ENCODE peak calls at places on chromosomes 2 and 18, in four cellular contexts. B is tibial artery, D is tibial nerve, Y is sigmoid colon. L is an unnamed sample.

GRCh38 chr2:205654878-205655601 is 27.3 kb upstream of the NRP2 start:
- DNase-seq in B (no peak), D (no peak), Y (no peak), L (no peak)

GRCh38 chr2:973129-973528 is 22.5 kb downstream of the SNTG2 start:
- DNase-seq in B (no peak), D (no peak), Y (no peak), L (no peak)

GRCh38 chr2:25981596-25982272 is 563 bp downstream of the KIF3C start:
- DNase-seq in B (no peak), D (no peak), Y (no peak), L (peak)

GRCh38 chr2:55010149-55010591 is 40.1 kb downstream of the RTN4 start:
- DNase-seq in B (peak), D (no peak), Y (peak), L (peak)

GRCh38 chr18:8777846-8778245 is 72.5 kb downstream of the MTCL1 start:
- DNase-seq in B (no peak), D (no peak), Y (no peak), L (no peak)

GRCh38 chr2:5926896-5927512 is 234.8 kb downstream of the SOX11 start:
- DNase-seq in B (no peak), D (no peak), Y (no peak), L (no peak)

GRCh38 chr2:16716944-16717343 is 51.3 kb upstream of the CYRIA start:
- DNase-seq in B (no peak), D (no peak), Y (no peak), L (no peak)

GRCh38 chr2:191895195-191895594 is 48.3 kb upstream of the CAVIN2 start:
- DNase-seq in B (no peak), D (no peak), Y (no peak), L (no peak)

GRCh38 chr2:65116645-65117044 is 13.3 kb downstream of the RAB1A start:
- DNase-seq in B (no peak), D (no peak), Y (no peak), L (no peak)

GRCh38 chr18:49651033-49651432 is 89.2 kb downstream of the LIPG start:
- DNase-seq in B (no peak), D (no peak), Y (no peak), L (no peak)

GRCh38 chr2:230863442-230864121 is 1.2 kb upstream of the ITM2C start:
- DNase-seq in B (no peak), D (no peak), Y (no peak), L (no peak)

GRCh38 chr2:120346667-120347358 is 877 bp downstream of the INHBB start:
- DNase-seq in B (no peak), D (no peak), Y (no peak), L (no peak)

GRCh38 chr2:134173338-134174016 is 80.4 kb upstream of the MGAT5 start:
- DNase-seq in B (no peak), D (no peak), Y (no peak), L (no peak)

GRCh38 chr2:15650616-15651366 is 59.1 kb downstream of the DDX1 start:
- DNase-seq in B (no peak), D (no peak), Y (no peak), L (no peak)

GRCh38 chr2:126344498-126344897 is 311.5 kb upstream of the GYPC start:
- DNase-seq in B (no peak), D (no peak), Y (no peak), L (no peak)

GRCh38 chr18:51563401-51563800 is 365.9 kb upstream of the MEX3C start:
- DNase-seq in B (no peak), D (no peak), Y (no peak), L (no peak)

GRCh38 chr2:216936954-216937357 is 77.1 kb upstream of the TNP1 start:
- DNase-seq in B (no peak), D (no peak), Y (peak), L (no peak)

GRCh38 chr2:241108271-241109209 is 6.5 kb upstream of the MTERF4 start:
- DNase-seq in B (no peak), D (no peak), Y (peak), L (no peak)

GRCh38 chr2:9003616-9004337 is at the start of gene MBOAT2:
- DNase-seq in B (peak), D (peak), Y (peak), L (peak)

GRCh38 chr2:42568431-42569115 is at the start of gene MTA3:
- DNase-seq in B (peak), D (peak), Y (peak), L (peak)

GRCh38 chr2:127641846-127642510 is 4.0 kb upstream of the GPR17 start:
- DNase-seq in B (no peak), D (no peak), Y (no peak), L (no peak)

GRCh38 chr2:70480468-70480867 is 73.2 kb downstream of the TGFA start:
- DNase-seq in B (no peak), D (no peak), Y (no peak), L (peak)

GRCh38 chr2:119255760-119256573 is 32.3 kb downstream of the STEAP3 start:
- DNase-seq in B (no peak), D (no peak), Y (no peak), L (no peak)

GRCh38 chr2:185583058-185583816 is 155.4 kb upstream of the FSIP2 start:
- DNase-seq in B (no peak), D (no peak), Y (no peak), L (no peak)

GRCh38 chr18:48023334-48024008 is 93.0 kb upstream of the SMAD2 start:
- DNase-seq in B (peak), D (no peak), Y (peak), L (no peak)

GRCh38 chr2:45850558-45850957 is 199.1 kb downstream of the PRKCE start:
- DNase-seq in B (no peak), D (no peak), Y (no peak), L (no peak)

GRCh38 chr18:35671952-35672603 is 90.5 kb downstream of the GALNT1 start:
- DNase-seq in B (no peak), D (no peak), Y (no peak), L (no peak)

GRCh38 chr18:56869189-56869777 is 218.1 kb downstream of the WDR7 start:
- DNase-seq in B (no peak), D (no peak), Y (no peak), L (peak)

GRCh38 chr2:196758474-196759377 is 40.8 kb downstream of the GTF3C3 start:
- DNase-seq in B (no peak), D (no peak), Y (no peak), L (no peak)

GRCh38 chr2:85672486-85672885 is 4.5 kb upstream of the SFTPB start:
- DNase-seq in B (no peak), D (no peak), Y (peak), L (no peak)
- TF ChIP-seq CTCF in B (no peak), D (no peak), Y (no peak), L (no peak)

DNA sequence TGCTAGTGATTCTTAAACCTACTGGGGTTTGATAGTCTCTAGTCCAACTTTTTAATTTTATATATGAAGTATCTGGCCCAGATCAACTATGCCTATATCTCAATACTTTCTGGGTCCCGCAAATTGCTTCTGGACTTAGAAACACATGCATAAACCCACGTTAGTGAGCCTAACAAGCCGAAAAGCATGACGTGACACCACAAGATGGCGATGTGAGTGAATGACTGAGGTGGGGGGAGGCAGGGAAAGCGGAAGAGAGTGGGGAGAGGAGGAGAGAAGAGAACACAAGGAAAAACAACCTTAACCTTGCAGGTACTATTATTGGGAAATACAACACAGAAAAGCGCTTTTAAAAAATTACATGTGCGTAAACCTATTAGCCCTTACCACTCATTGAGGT is 13.8 kb downstream of the PDIA6 start:
- DNase-seq in B (no peak), D (no peak), Y (no peak), L (no peak)
- TF ChIP-seq CTCF in B (no peak), D (no peak), Y (no peak), L (peak)

DNA sequence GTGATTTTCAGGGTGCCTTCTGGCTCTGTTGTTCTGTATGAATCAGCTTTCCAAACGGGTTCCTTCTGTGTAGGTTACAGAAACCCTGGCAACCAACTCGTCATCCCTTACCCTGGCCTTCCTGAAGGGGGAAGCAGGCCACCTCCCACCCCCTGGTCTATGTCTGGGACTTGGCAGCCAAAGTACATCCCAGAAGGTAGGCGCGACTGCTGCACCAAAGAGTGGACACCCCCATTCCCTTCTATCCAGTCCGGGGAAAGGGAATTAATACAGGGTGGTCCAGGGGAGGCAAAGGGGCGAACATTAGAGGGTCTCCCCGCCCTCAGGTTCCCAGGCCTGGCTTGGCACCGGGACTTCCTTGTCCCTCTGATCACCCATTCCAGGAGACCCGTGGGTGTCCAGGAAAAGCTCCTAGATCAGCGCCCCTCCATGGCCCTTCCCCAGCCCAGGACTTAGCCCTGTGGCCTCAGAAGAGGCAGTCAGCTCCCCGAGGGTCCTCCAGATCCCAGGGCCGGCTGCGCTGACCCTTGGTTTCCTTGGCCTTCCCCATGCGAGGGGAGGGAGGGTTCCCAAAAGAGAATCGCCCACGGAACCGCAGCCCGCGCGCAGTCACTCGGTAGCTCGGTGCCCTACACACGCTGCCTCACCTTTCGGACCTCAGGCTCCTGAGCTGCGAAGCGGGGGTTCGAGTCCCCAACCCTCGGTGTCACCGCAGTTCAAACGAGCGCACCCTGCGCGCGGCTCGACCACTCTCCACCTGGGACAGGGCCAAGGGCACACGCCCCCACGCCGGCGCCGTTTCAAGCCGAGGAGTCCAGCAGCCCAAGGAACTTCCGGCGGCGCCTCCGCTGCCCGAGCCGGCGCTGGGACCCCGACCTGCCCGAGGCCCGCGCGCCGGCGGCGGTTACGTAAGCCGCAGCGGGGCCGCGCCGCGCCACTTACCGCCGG is at the start of gene PER2:
- DNase-seq in B (peak), D (no peak), Y (peak), L (peak)
- TF ChIP-seq CTCF in B (peak), D (no peak), Y (no peak), L (no peak)

DNA sequence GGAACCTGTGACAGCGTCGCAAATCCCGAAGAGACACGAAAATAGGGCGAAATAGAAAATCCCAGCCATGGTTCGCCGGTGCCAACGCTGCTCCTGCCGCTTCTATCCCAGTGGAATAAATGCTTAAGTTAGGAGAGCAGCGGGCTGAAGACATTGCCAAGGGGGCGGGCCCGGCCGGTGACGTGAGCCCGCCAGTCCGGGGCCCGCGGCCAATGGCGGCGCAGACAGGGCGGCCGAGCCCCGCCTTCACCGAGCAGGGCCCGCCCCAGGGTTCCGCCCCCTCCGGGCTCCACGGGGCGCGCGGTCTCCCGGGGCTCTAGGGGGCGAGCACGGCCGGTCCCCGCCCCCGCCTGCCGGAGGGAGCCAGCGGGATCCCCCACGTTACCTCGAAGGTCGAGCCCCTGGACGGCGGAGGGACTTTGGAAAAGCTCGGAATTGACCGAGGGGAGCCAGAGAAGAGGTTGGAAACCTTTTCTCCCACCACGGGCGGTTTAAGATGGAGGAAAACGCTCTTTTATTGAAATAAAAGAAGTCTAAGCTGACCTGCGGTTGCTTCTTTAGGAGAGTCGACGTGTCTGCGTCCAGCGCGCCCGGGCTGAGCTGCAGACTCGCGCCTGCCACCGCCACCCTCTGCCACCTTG is at the start of gene EPHA4:
- DNase-seq in B (peak), D (peak), Y (peak), L (peak)
- TF ChIP-seq CTCF in B (peak), D (peak), Y (no peak), L (peak)

DNA sequence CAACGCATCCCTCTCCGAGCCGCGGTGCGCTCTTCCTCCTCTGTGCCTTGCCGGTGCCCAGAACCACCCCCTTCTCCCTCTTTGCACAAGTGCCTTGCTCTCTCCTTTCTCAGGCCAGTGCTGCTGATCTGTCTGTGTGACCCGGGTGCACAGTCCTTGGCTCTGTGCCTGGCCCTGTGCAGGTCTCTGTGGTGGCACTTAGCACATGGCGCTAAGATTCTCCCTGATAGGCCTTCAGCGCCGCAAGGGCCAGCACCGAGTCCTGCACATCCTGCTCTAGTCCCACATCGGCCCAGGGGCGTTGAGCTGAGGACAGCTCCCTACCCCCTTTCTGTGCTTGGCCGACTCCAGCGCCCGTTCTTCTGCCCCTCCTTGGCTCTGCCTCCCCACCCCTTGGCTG is 136.1 kb downstream of the NEDD4L start:
- DNase-seq in B (no peak), D (no peak), Y (no peak), L (no peak)
- TF ChIP-seq CTCF in B (no peak), D (no peak), Y (no peak), L (no peak)

DNA sequence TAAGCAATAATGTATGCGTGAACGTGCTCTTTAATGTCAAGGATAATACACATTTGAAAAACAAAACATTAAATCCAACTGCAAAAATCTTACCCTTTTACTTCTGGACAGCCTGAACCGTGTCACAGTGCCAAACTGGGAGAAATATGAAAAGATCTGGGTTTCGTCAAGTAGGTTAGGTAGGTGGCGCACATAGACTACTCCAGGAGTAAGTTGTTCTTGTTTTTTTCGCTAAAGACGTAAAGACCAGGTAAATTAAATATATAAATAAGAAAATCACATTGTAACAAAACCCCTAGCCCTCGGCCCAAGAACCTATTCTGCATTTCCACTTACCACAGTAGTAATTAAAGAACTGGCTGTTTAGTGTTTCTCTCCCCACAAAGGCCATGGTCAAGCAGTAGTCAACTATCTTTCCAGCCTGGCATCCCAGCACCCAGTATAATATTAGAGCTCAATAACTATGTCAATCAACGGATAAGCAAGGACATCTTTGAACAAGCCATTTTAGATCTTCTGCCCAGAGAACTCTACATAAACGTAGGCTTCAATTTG is 1.1 kb downstream of the NIFK start:
- DNase-seq in B (no peak), D (no peak), Y (no peak), L (no peak)
- TF ChIP-seq CTCF in B (no peak), D (no peak), Y (no peak), L (peak)

DNA sequence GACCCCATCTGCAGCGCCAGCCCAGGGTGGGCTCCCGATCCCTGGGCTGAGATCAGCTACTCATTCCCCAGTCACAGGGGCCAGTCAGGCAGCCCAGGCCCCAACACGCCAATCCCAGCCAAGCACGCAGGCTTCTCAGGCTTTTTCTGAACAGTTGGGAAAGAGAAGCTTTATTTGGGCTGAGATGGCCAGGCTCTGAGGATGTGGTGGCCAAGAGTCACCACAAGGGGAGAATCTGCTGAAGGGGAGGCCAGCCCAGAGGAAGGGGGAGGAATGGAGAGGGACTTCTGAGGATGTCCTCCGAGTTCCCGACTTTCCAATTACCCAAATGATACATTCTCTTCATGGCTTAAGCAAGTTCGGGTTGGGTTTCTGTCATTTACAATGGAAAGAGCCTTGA is 2.8 kb upstream of the DIPK1C start:
- DNase-seq in B (no peak), D (no peak), Y (no peak), L (no peak)
- TF ChIP-seq CTCF in B (no peak), D (no peak), Y (no peak), L (no peak)

GRCh38 chr18:6729247-6730091 is at the start of gene ARHGAP28:
- DNase-seq in B (peak), D (peak), Y (peak), L (peak)
- TF ChIP-seq CTCF in B (no peak), D (no peak), Y (no peak), L (no peak)

GRCh38 chr2:98710709-98711108 is 20.2 kb downstream of the MGAT4A start:
- DNase-seq in B (no peak), D (no peak), Y (no peak), L (no peak)
- TF ChIP-seq CTCF in B (no peak), D (no peak), Y (no peak), L (no peak)

GRCh38 chr2:220533485-220533884 is 906.1 kb downstream of the SLC4A3 start:
- DNase-seq in B (no peak), D (no peak), Y (no peak), L (no peak)
- TF ChIP-seq CTCF in B (no peak), D (no peak), Y (no peak), L (no peak)